ENCODE peak calls at places on chromosomes 13 and 19, in six cellular contexts. X is IMR-90, J is uterus, B is breast epithelium, T is right atrium auricular region, W is H1. R is an unnamed sample.

GRCh38 chr13:100245099-100245498 is 156.2 kb downstream of the PCCA start:
- DNase-seq in X (no peak), J (no peak), B (no peak), T (no peak), W (no peak), R (no peak)

GRCh38 chr19:48724796-48725753 is 5.5 kb upstream of the MAMSTR start:
- DNase-seq in X (peak; percentile 93), J (peak; percentile 69), B (no peak), T (peak; percentile 86), W (no peak), R (peak; percentile 39)

GRCh38 chr13:109989155-109989554 is 202.8 kb upstream of the IRS2 start:
- DNase-seq in X (peak; percentile 82), J (no peak), B (no peak), T (peak; percentile 57), W (no peak), R (no peak)

GRCh38 chr19:45542234-45542668 is 35.0 kb downstream of the VASP start:
- DNase-seq in X (no peak), J (no peak), B (no peak), T (no peak), W (no peak), R (no peak)

GRCh38 chr13:51066091-51066831 is 44.8 kb downstream of the C13orf42 start:
- DNase-seq in X (peak; percentile 4), J (no peak), B (no peak), T (no peak), W (no peak), R (no peak)

GRCh38 chr13:46097015-46097414 is 7.8 kb downstream of the CPB2 start:
- DNase-seq in X (no peak), J (no peak), B (no peak), T (no peak), W (no peak), R (no peak)

GRCh38 chr13:26589754-26590153 is 32.3 kb downstream of the WASF3 start:
- DNase-seq in X (peak; percentile 56), J (no peak), B (no peak), T (no peak), W (no peak), R (no peak)

GRCh38 chr19:49196527-49197240 is 39.1 kb downstream of the TRPM4 start:
- DNase-seq in X (no peak), J (peak; percentile 53), B (no peak), T (no peak), W (no peak), R (peak; percentile 59)

GRCh38 chr13:33281951-33282595 is 3.5 kb downstream of the STARD13 start:
- DNase-seq in X (peak; percentile 92), J (no peak), B (no peak), T (no peak), W (no peak), R (no peak)

GRCh38 chr13:99468971-99469545 is 32.2 kb upstream of the TM9SF2 start:
- DNase-seq in X (no peak), J (no peak), B (no peak), T (no peak), W (no peak), R (no peak)

GRCh38 chr13:55714120-55714519 is 1426.6 kb upstream of the PRR20A start:
- DNase-seq in X (no peak), J (no peak), B (no peak), T (no peak), W (no peak), R (no peak)
- H3K4me1 ChIP-seq in X (no peaks in the 10 kb centered on the region), J (no peaks in the 10 kb centered on the region), B (no peaks in the 10 kb centered on the region), T (no peaks in the 10 kb centered on the region), W (no peaks in the 10 kb centered on the region), R (no peaks in the 10 kb centered on the region)

GRCh38 chr19:50323782-50324133 is 5.4 kb downstream of the KCNC3 start:
- DNase-seq in X (no peak), J (no peak), B (no peak), T (no peak), W (no peak), R (no peak)

GRCh38 chr19:50324331-50324730 is 4.8 kb downstream of the KCNC3 start:
- DNase-seq in X (no peak), J (no peak), B (no peak), T (no peak), W (no peak), R (no peak)

GRCh38 chr19:50327013-50327412 is 2.2 kb downstream of the KCNC3 start:
- DNase-seq in X (no peak), J (no peak), B (no peak), T (no peak), W (no peak), R (no peak)

GRCh38 chr19:50326101-50326664 is 3.0 kb downstream of the KCNC3 start:
- DNase-seq in X (no peak), J (no peak), B (no peak), T (no peak), W (no peak), R (no peak)

DNA sequence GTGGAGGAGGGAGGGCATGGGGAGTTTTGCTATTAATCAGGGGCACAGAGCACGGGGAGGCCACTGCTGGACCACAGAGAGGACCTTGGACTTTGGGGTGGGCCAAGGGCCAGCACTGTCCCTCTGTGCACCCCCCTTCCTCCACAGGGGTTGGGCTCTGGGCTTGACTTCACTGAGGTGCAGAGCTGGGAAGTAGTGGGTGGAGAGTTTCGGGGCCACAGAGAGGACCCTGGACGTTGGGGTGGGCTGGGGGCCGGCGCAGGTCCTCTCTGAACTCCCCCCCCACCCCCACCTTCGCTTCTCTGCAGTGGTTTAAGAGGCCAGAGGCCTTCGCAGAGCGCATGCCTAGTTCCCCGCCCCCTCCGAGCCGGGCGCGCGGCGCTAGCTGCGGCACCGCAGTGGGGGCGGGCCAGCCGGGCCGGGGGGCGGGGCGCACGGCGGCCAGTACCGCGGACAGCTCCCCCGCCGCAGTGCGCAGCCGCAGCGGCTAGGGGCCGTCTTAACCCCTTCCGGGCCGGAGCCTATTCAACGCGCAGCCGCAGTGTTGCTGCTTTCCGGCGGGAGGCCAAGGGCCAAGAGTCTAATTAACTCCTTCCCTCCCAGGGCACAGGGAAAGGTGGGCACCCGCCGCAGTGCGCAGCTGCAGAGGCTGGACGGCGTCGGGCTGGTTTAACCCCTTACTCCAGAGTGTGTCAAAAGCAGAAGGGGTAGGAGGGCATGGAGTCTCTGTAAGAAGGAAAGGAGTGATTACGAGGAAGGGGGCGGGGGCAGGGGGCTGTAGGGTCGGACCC is 3.7 kb downstream of the KCNC3 start:
- DNase-seq in X (peak; percentile 13), J (no peak), B (no peak), T (no peak), W (peak; percentile 92), R (peak; percentile 62)
- H3K4me3 ChIP-seq in X (no peak overlapping the region), J (no peak overlapping the region), B (no peak overlapping the region), T (no peak overlapping the region), W (peak overlapping the region; percentile 68), R (no peak overlapping the region)

DNA sequence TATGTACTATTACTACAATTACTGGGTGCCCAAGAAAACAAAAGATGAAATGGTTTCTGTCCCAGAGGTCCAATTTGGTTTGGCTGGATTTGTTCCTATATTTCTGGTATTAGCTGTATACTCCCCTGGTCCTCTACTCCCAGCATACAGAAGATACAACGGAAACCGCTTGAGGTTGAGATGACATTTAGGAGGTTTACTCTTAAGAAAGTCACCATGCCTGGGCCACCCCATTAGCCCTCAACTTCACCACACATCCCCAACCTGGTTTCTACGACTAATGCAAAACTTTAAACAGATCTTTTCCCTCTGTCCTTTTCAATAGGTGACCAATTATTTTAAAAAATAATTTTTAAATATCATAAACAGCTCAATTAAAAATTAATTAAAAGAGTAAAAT is 46.0 kb upstream of the EEF1AKMT1 start:
- DNase-seq in X (no peak), J (no peak), B (no peak), T (no peak), W (no peak), R (no peak)
- H3K27ac ChIP-seq in X (no peak overlapping the region), J (no peak overlapping the region), B (no peak overlapping the region), T (no peak overlapping the region), W (no peak overlapping the region), R (no peak overlapping the region)

GRCh38 chr19:3573162-3573857 is 566 bp downstream of the HMG20B start:
- DNase-seq in X (no peak), J (no peak), B (no peak), T (no peak), W (no peak), R (no peak)
- H3K4me1 ChIP-seq in X (no peaks in the 10 kb centered on the region), J (peaks cover 12% of the 10 kb centered on the region), B (no peaks in the 10 kb centered on the region), T (no peaks in the 10 kb centered on the region), W (peaks cover 3% of the 10 kb centered on the region), R (peaks cover 61% of the 10 kb centered on the region)

DNA sequence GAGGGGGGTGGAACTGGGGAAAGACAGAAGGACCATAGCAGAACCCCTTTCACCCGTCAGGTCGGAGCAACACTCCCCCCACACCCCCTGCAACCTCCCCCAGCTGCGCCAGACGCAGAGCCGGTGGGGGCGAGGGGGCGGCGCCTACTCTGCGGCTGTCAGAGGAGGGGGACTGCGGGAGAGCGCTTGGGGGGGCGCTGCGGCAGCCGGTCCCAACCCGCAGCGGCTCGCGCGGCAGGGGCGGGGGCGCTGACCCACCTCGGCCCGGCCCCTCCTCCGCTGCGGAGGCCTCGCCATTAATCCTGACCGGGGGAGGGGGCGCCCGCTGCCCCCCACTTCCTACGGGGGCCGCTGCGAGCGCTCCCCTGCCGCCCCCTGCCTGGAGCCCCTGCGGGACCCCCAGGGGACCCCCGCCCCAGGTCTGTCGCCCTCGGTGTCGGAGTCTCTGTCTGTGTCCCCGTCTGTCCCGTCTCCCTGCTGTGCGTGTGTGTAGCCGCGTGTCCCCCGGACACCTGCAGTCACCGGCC is 7.9 kb upstream of the NFIC start:
- DNase-seq in X (no peak), J (no peak), B (no peak), T (no peak), W (no peak), R (no peak)
- H3K4me3 ChIP-seq in X (peak overlapping the region; percentile 75), J (peak overlapping the region; percentile 80), B (peak overlapping the region; percentile 100), T (peak overlapping the region; percentile 99), W (peak overlapping the region; percentile 46), R (peak overlapping the region; percentile 53)

GRCh38 chr19:32928806-32929205 is 43.0 kb downstream of the CEP89 start:
- DNase-seq in X (peak; percentile 4), J (no peak), B (no peak), T (no peak), W (no peak), R (no peak)
- H3K27ac ChIP-seq in X (no peak overlapping the region), J (no peak overlapping the region), B (no peak overlapping the region), T (no peak overlapping the region), W (no peak overlapping the region), R (no peak overlapping the region)

GRCh38 chr19:1410789-1411188 is 3.4 kb downstream of the DAZAP1 start:
- DNase-seq in X (no peak), J (no peak), B (no peak), T (no peak), W (no peak), R (no peak)
- H3K4me1 ChIP-seq in X (peaks cover 31% of the 10 kb centered on the region), J (peaks cover 47% of the 10 kb centered on the region), B (peaks cover 45% of the 10 kb centered on the region), T (no peaks in the 10 kb centered on the region), W (peaks cover 2% of the 10 kb centered on the region), R (peaks cover 59% of the 10 kb centered on the region)

R was measured in transverse colon.